ENCODE peak calls at places on chromosomes 2 and 18, in seven cellular contexts. One of them, this sample, is unnamed.

GRCh38 chr2:69773201-69773600 is 31.3 kb downstream of the ANXA4 start:
- DNase-seq in fibroblast of lung: peak; percentile 66
- DNase-seq in K562: no peak
- DNase-seq in hepatocyte: peak; percentile 47
- DNase-seq in IMR-90: peak; percentile 59
- DNase-seq in HCT116: no peak
- DNase-seq in GM23338: peak; percentile 28
- DNase-seq in this sample: no peak

GRCh38 chr2:232488721-232489300 is 1.2 kb upstream of the ECEL1 start:
- DNase-seq in fibroblast of lung: no peak
- DNase-seq in IMR-90: no peak
- DNase-seq in hepatocyte: no peak
- DNase-seq in HCT116: no peak
- DNase-seq in K562: no peak
- DNase-seq in GM23338: no peak
- DNase-seq in this sample: no peak

GRCh38 chr2:61450144-61450543 is 20.7 kb downstream of the USP34 start:
- DNase-seq in GM23338: no peak
- DNase-seq in hepatocyte: no peak
- DNase-seq in HCT116: no peak
- DNase-seq in IMR-90: no peak
- DNase-seq in fibroblast of lung: peak; percentile 50
- DNase-seq in K562: no peak
- DNase-seq in this sample: peak; percentile 61

GRCh38 chr2:36246320-36246990 is 109.1 kb upstream of the CRIM1 start:
- DNase-seq in K562: no peak
- DNase-seq in HCT116: no peak
- DNase-seq in IMR-90: no peak
- DNase-seq in GM23338: no peak
- DNase-seq in hepatocyte: no peak
- DNase-seq in fibroblast of lung: peak; percentile 62
- DNase-seq in this sample: no peak

GRCh38 chr18:53886066-53886465 is 338.4 kb downstream of the MBD2 start:
- DNase-seq in hepatocyte: no peak
- DNase-seq in K562: no peak
- DNase-seq in fibroblast of lung: no peak
- DNase-seq in GM23338: no peak
- DNase-seq in IMR-90: no peak
- DNase-seq in HCT116: no peak
- DNase-seq in this sample: no peak

GRCh38 chr2:229971298-229971790 is 49.0 kb downstream of the FBXO36 start:
- DNase-seq in hepatocyte: no peak
- DNase-seq in K562: no peak
- DNase-seq in HCT116: no peak
- DNase-seq in IMR-90: no peak
- DNase-seq in GM23338: no peak
- DNase-seq in fibroblast of lung: no peak
- DNase-seq in this sample: no peak

GRCh38 chr2:64455031-64455332 is 1.0 kb downstream of the LGALSL start:
- DNase-seq in fibroblast of lung: no peak
- DNase-seq in GM23338: no peak
- DNase-seq in HCT116: no peak
- DNase-seq in K562: no peak
- DNase-seq in hepatocyte: no peak
- DNase-seq in IMR-90: no peak
- DNase-seq in this sample: no peak

GRCh38 chr2:107721581-107721980 is 105.1 kb upstream of the RGPD4 start:
- DNase-seq in HCT116: no peak
- DNase-seq in IMR-90: no peak
- DNase-seq in K562: no peak
- DNase-seq in fibroblast of lung: no peak
- DNase-seq in GM23338: no peak
- DNase-seq in hepatocyte: no peak
- DNase-seq in this sample: no peak

GRCh38 chr18:66511810-66512209 is 92.1 kb downstream of the CDH19 start:
- DNase-seq in IMR-90: no peak
- DNase-seq in hepatocyte: no peak
- DNase-seq in GM23338: no peak
- DNase-seq in HCT116: no peak
- DNase-seq in K562: no peak
- DNase-seq in fibroblast of lung: peak; percentile 57
- DNase-seq in this sample: no peak

GRCh38 chr18:22194151-22194598 is 24.8 kb downstream of the GATA6 start:
- DNase-seq in hepatocyte: peak; percentile 82
- DNase-seq in fibroblast of lung: no peak
- DNase-seq in GM23338: peak; percentile 43
- DNase-seq in IMR-90: no peak
- DNase-seq in K562: peak; percentile 93
- DNase-seq in HCT116: no peak
- DNase-seq in this sample: no peak

GRCh38 chr2:106363788-106364187 is 104.4 kb downstream of the RGPD3 start:
- DNase-seq in fibroblast of lung: peak; percentile 0
- DNase-seq in IMR-90: no peak
- DNase-seq in K562: no peak
- DNase-seq in HCT116: no peak
- DNase-seq in GM23338: no peak
- DNase-seq in hepatocyte: no peak
- DNase-seq in this sample: no peak

GRCh38 chr2:28084564-28084963 is 194.0 kb downstream of the BABAM2 start:
- DNase-seq in GM23338: no peak
- DNase-seq in fibroblast of lung: peak; percentile 68
- DNase-seq in hepatocyte: peak; percentile 25
- DNase-seq in HCT116: no peak
- DNase-seq in K562: no peak
- DNase-seq in IMR-90: no peak
- DNase-seq in this sample: no peak

GRCh38 chr2:73897240-73897583 is 4.4 kb downstream of the ACTG2 start:
- DNase-seq in HCT116: no peak
- DNase-seq in hepatocyte: no peak
- DNase-seq in K562: no peak
- DNase-seq in IMR-90: no peak
- DNase-seq in fibroblast of lung: no peak
- DNase-seq in GM23338: no peak
- DNase-seq in this sample: no peak

GRCh38 chr2:176553685-176554106 is 284.5 kb downstream of the MTX2 start:
- DNase-seq in K562: no peak
- DNase-seq in GM23338: peak; percentile 54
- DNase-seq in hepatocyte: peak; percentile 38
- DNase-seq in fibroblast of lung: peak; percentile 53
- DNase-seq in IMR-90: peak; percentile 1
- DNase-seq in HCT116: peak; percentile 32
- DNase-seq in this sample: peak; percentile 88

GRCh38 chr2:63734510-63734909 is 107.2 kb upstream of the UGP2 start:
- DNase-seq in K562: no peak
- DNase-seq in GM23338: no peak
- DNase-seq in hepatocyte: no peak
- DNase-seq in IMR-90: peak; percentile 36
- DNase-seq in fibroblast of lung: no peak
- DNase-seq in HCT116: no peak
- DNase-seq in this sample: no peak

GRCh38 chr2:209496586-209496982 is 72.7 kb downstream of the MAP2 start:
- DNase-seq in GM23338: no peak
- DNase-seq in IMR-90: peak; percentile 40
- DNase-seq in fibroblast of lung: peak; percentile 75
- DNase-seq in HCT116: no peak
- DNase-seq in K562: no peak
- DNase-seq in hepatocyte: no peak
- DNase-seq in this sample: no peak

GRCh38 chr2:120448961-120449421 is 103.1 kb downstream of the INHBB start:
- DNase-seq in hepatocyte: no peak
- DNase-seq in K562: no peak
- DNase-seq in fibroblast of lung: no peak
- DNase-seq in GM23338: no peak
- DNase-seq in IMR-90: no peak
- DNase-seq in HCT116: no peak
- DNase-seq in this sample: no peak

GRCh38 chr18:45448871-45449270 is 166.4 kb upstream of the SLC14A2 start:
- DNase-seq in IMR-90: no peak
- DNase-seq in GM23338: no peak
- DNase-seq in K562: no peak
- DNase-seq in hepatocyte: no peak
- DNase-seq in fibroblast of lung: no peak
- DNase-seq in HCT116: no peak
- DNase-seq in this sample: no peak

GRCh38 chr2:10225291-10226031 is 77.2 kb upstream of the HPCAL1 start:
- DNase-seq in fibroblast of lung: no peak
- DNase-seq in HCT116: no peak
- DNase-seq in IMR-90: no peak
- DNase-seq in hepatocyte: peak; percentile 36
- DNase-seq in GM23338: peak; percentile 45
- DNase-seq in K562: no peak
- DNase-seq in this sample: no peak

DNA sequence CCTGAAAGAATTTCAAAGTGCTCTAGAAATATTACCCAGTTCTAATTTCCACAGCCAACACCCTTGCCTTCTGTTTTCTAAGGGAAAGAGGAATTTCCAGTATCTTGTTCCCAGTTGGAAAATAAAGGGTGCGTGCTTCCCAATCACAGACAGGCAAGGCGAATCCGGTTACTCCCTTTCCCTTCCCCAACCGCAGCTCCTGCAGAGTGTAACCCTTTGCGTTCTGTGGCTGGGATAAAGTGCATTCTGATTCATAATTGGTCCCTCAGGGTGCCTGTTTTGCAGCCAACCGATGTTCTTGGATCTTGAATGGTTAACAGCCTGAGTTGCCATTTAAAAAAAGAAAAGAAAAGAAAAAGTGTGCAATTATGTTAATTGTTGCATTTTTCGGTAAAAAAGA is 40.6 kb upstream of the PGAP1 start:
- DNase-seq in GM23338: peak; percentile 62
- DNase-seq in fibroblast of lung: peak; percentile 73
- DNase-seq in K562: no peak
- DNase-seq in HCT116: no peak
- DNase-seq in hepatocyte: no peak
- DNase-seq in IMR-90: peak; percentile 53
- DNase-seq in this sample: no peak
- H3K4me3 ChIP-seq in GM23338: peak overlapping the region; percentile 11
- H3K4me3 ChIP-seq in fibroblast of lung: peak overlapping the region; percentile 42
- H3K4me3 ChIP-seq in K562: no peak overlapping the region
- H3K4me3 ChIP-seq in HCT116: no peak overlapping the region
- H3K4me3 ChIP-seq in hepatocyte: peak overlapping the region; percentile 15
- H3K4me3 ChIP-seq in IMR-90: peak overlapping the region; percentile 14
- H3K4me3 ChIP-seq in this sample: no peak overlapping the region

GRCh38 chr2:18456026-18456425 is 104.4 kb downstream of the RDH14 start:
- DNase-seq in GM23338: peak; percentile 32
- DNase-seq in HCT116: no peak
- DNase-seq in K562: no peak
- DNase-seq in hepatocyte: no peak
- DNase-seq in fibroblast of lung: peak; percentile 41
- DNase-seq in IMR-90: no peak
- DNase-seq in this sample: no peak
- H2AFZ ChIP-seq in GM23338: no peak overlapping the region
- H2AFZ ChIP-seq in HCT116: no peak overlapping the region
- H2AFZ ChIP-seq in K562: no peak overlapping the region
- H2AFZ ChIP-seq in hepatocyte: no peak overlapping the region
- H2AFZ ChIP-seq in fibroblast of lung: no peak overlapping the region
- H2AFZ ChIP-seq in IMR-90: no peak overlapping the region
- H2AFZ ChIP-seq in this sample: no peak overlapping the region

GRCh38 chr2:16652296-16653082 is 13.1 kb downstream of the CYRIA start:
- DNase-seq in GM23338: no peak
- DNase-seq in K562: no peak
- DNase-seq in IMR-90: peak; percentile 75
- DNase-seq in hepatocyte: peak; percentile 38
- DNase-seq in HCT116: no peak
- DNase-seq in fibroblast of lung: peak; percentile 42
- DNase-seq in this sample: no peak
- H3K4me3 ChIP-seq in GM23338: no peak overlapping the region
- H3K4me3 ChIP-seq in K562: no peak overlapping the region
- H3K4me3 ChIP-seq in IMR-90: no peak overlapping the region
- H3K4me3 ChIP-seq in hepatocyte: no peak overlapping the region
- H3K4me3 ChIP-seq in HCT116: no peak overlapping the region
- H3K4me3 ChIP-seq in fibroblast of lung: no peak overlapping the region
- H3K4me3 ChIP-seq in this sample: no peak overlapping the region

DNA sequence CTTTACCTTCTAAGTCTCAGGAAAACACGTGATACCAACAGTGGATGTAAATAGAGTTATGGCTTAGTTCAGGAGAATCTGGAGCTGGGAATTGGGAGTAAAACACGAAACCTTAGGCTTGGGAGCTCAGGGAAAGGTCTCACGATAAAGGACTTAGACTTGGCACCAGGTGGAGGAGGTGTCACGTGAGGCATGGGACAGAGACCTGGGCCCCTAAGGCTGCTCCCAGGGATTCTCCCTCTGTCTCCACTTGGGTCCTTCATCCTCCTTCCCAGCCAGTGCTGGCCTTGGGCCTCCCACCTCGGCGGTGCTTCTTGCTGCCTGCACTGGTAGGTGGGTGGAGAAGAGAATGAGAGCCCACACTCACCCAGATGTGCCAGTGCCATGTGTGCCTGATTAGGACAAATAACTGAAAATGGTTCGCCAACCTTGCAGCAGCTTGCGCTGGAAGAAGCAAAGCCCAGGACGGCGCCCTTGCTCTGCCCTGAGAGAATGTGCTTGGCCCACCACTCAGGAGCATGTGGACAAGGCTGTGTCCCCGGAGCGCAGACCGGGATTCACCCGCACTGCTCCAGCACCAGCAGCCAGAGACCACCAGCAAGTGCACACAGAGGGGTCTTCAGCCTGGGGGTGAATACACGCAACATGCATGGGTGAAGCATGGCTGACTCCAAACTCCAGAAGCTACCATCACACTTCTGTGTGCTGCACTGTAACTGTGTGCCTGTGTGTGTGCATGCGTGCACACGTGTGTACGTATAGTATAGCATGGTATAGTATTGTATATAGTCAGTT is 48.1 kb downstream of the PSMG2 start:
- DNase-seq in K562: no peak
- DNase-seq in fibroblast of lung: no peak
- DNase-seq in GM23338: no peak
- DNase-seq in hepatocyte: no peak
- DNase-seq in HCT116: no peak
- DNase-seq in IMR-90: no peak
- DNase-seq in this sample: no peak
- H2AFZ ChIP-seq in K562: peak overlapping the region; percentile 52
- H2AFZ ChIP-seq in fibroblast of lung: no peak overlapping the region
- H2AFZ ChIP-seq in GM23338: no peak overlapping the region
- H2AFZ ChIP-seq in hepatocyte: no peak overlapping the region
- H2AFZ ChIP-seq in HCT116: no peak overlapping the region
- H2AFZ ChIP-seq in IMR-90: peak overlapping the region; percentile 56
- H2AFZ ChIP-seq in this sample: no peak overlapping the region